ENCODE peak calls at places on chromosome 16, in five cellular contexts. One of them, this sample, is unnamed.
A peak's percentile ranks its signal among the peaks of the same experiment; 100 is the strongest.

GRCh38 chr16:58128721-58129096 is 472 bp downstream of the CFAP20 start:
- DNase-seq in lung: no peak
- DNase-seq in hepatocyte: peak; percentile 47
- DNase-seq in cardiac fibroblast: no peak
- DNase-seq in HL-60: no peak
- DNase-seq in this sample: no peak

GRCh38 chr16:77842468-77842867 is 54.1 kb downstream of the VAT1L start:
- DNase-seq in lung: no peak
- DNase-seq in cardiac fibroblast: no peak
- DNase-seq in HL-60: no peak
- DNase-seq in hepatocyte: no peak
- DNase-seq in this sample: no peak

GRCh38 chr16:316741-317464 is 33.9 kb downstream of the PDIA2 start:
- DNase-seq in cardiac fibroblast: no peak
- DNase-seq in HL-60: no peak
- DNase-seq in hepatocyte: no peak
- DNase-seq in lung: no peak
- DNase-seq in this sample: no peak

GRCh38 chr16:68425498-68426354 is 22.6 kb downstream of the SMPD3 start:
- DNase-seq in hepatocyte: no peak
- DNase-seq in cardiac fibroblast: no peak
- DNase-seq in HL-60: no peak
- DNase-seq in lung: no peak
- DNase-seq in this sample: no peak

GRCh38 chr16:58684001-58684353 is 593 bp downstream of the SLC38A7 start:
- DNase-seq in hepatocyte: peak; percentile 32
- DNase-seq in lung: no peak
- DNase-seq in HL-60: no peak
- DNase-seq in cardiac fibroblast: peak; percentile 41
- DNase-seq in this sample: no peak

GRCh38 chr16:27240948-27241531 is 27.5 kb downstream of the NSMCE1 start:
- DNase-seq in lung: no peak
- DNase-seq in hepatocyte: no peak
- DNase-seq in HL-60: no peak
- DNase-seq in cardiac fibroblast: peak; percentile 71
- DNase-seq in this sample: no peak

GRCh38 chr16:50683689-50684374 is 2.7 kb upstream of the SNX20 start:
- DNase-seq in hepatocyte: no peak
- DNase-seq in cardiac fibroblast: no peak
- DNase-seq in lung: no peak
- DNase-seq in HL-60: peak; percentile 92
- DNase-seq in this sample: no peak

GRCh38 chr16:68374961-68375660 is 64.3 kb downstream of the PRMT7 start:
- DNase-seq in cardiac fibroblast: no peak
- DNase-seq in hepatocyte: no peak
- DNase-seq in HL-60: no peak
- DNase-seq in lung: no peak
- DNase-seq in this sample: no peak

GRCh38 chr16:51053805-51054204 is 97.3 kb downstream of the SALL1 start:
- DNase-seq in HL-60: no peak
- DNase-seq in cardiac fibroblast: no peak
- DNase-seq in lung: no peak
- DNase-seq in hepatocyte: no peak
- DNase-seq in this sample: no peak

GRCh38 chr16:85861095-85861825 is 37.7 kb upstream of the IRF8 start:
- DNase-seq in lung: no peak
- DNase-seq in hepatocyte: no peak
- DNase-seq in cardiac fibroblast: no peak
- DNase-seq in HL-60: no peak
- DNase-seq in this sample: no peak

GRCh38 chr16:84153660-84154214 is 8.6 kb downstream of the DNAAF1 start:
- DNase-seq in cardiac fibroblast: no peak
- DNase-seq in HL-60: no peak
- DNase-seq in lung: no peak
- DNase-seq in hepatocyte: no peak
- DNase-seq in this sample: no peak

GRCh38 chr16:72271841-72272240 is 99.9 kb upstream of the PMFBP1 start:
- DNase-seq in lung: no peak
- DNase-seq in HL-60: no peak
- DNase-seq in hepatocyte: no peak
- DNase-seq in cardiac fibroblast: no peak
- DNase-seq in this sample: no peak

GRCh38 chr16:2053897-2054296 is 6.1 kb downstream of the TSC2 start:
- DNase-seq in HL-60: no peak
- DNase-seq in hepatocyte: no peak
- DNase-seq in lung: no peak
- DNase-seq in cardiac fibroblast: no peak
- DNase-seq in this sample: no peak

GRCh38 chr16:2056681-2057407 is 9.1 kb downstream of the TSC2 start:
- DNase-seq in cardiac fibroblast: no peak
- DNase-seq in HL-60: no peak
- DNase-seq in lung: no peak
- DNase-seq in hepatocyte: no peak
- DNase-seq in this sample: no peak

GRCh38 chr16:2053211-2053610 is 5.4 kb downstream of the TSC2 start:
- DNase-seq in HL-60: no peak
- DNase-seq in cardiac fibroblast: no peak
- DNase-seq in lung: no peak
- DNase-seq in hepatocyte: no peak
- DNase-seq in this sample: no peak

GRCh38 chr16:2056077-2056476 is 8.3 kb downstream of the TSC2 start:
- DNase-seq in cardiac fibroblast: peak; percentile 18
- DNase-seq in lung: no peak
- DNase-seq in HL-60: no peak
- DNase-seq in hepatocyte: no peak
- DNase-seq in this sample: no peak

GRCh38 chr16:2054543-2055245 is 6.9 kb downstream of the TSC2 start:
- DNase-seq in lung: no peak
- DNase-seq in hepatocyte: no peak
- DNase-seq in cardiac fibroblast: no peak
- DNase-seq in HL-60: no peak
- DNase-seq in this sample: no peak
- H3K4me3 ChIP-seq in lung: no peak overlapping the region
- H3K4me3 ChIP-seq in hepatocyte: no peak overlapping the region
- H3K4me3 ChIP-seq in cardiac fibroblast: no peak overlapping the region
- H3K4me3 ChIP-seq in HL-60: no peak overlapping the region
- H3K4me3 ChIP-seq in this sample: no peak overlapping the region

GRCh38 chr16:67345401-67345800 is 18.8 kb downstream of the LRRC36 start:
- DNase-seq in HL-60: no peak
- DNase-seq in lung: no peak
- DNase-seq in hepatocyte: no peak
- DNase-seq in cardiac fibroblast: no peak
- DNase-seq in this sample: no peak
- H3K4me3 ChIP-seq in HL-60: no peak overlapping the region
- H3K4me3 ChIP-seq in lung: no peak overlapping the region
- H3K4me3 ChIP-seq in hepatocyte: no peak overlapping the region
- H3K4me3 ChIP-seq in cardiac fibroblast: no peak overlapping the region
- H3K4me3 ChIP-seq in this sample: no peak overlapping the region

GRCh38 chr16:4615389-4616046 is 830 bp upstream of the UBALD1 start:
- DNase-seq in HL-60: no peak
- DNase-seq in hepatocyte: no peak
- DNase-seq in lung: no peak
- DNase-seq in cardiac fibroblast: no peak
- DNase-seq in this sample: peak; percentile 52
- H3K4me3 ChIP-seq in HL-60: peak overlapping the region; percentile 13
- H3K4me3 ChIP-seq in hepatocyte: no peak overlapping the region
- H3K4me3 ChIP-seq in lung: no peak overlapping the region
- H3K4me3 ChIP-seq in cardiac fibroblast: peak overlapping the region; percentile 80
- H3K4me3 ChIP-seq in this sample: peak overlapping the region; percentile 95

DNA sequence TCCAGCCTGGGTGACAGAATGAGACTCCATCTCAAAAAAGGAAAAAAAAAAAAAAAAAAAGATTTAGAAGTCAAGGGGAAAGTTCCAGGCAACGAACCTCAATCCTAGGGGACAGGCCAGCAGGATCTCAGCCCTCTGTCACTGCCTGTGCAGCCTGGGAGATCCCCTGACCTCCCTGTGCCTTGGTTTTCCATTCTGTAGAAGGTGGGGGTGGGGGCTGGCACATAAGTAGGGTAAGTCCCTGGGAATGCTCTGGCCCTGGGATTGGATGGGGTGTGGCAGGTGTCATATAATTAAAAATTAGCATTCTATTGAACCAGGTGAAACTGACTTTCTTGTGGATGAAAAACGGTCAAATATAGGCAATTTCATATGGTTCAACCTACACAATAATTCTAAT is 90.5 kb downstream of the C16orf78 start:
- DNase-seq in hepatocyte: no peak
- DNase-seq in lung: no peak
- DNase-seq in HL-60: no peak
- DNase-seq in cardiac fibroblast: no peak
- DNase-seq in this sample: peak; percentile 10
- H3K4me3 ChIP-seq in hepatocyte: no peak overlapping the region
- H3K4me3 ChIP-seq in lung: no peak overlapping the region
- H3K4me3 ChIP-seq in HL-60: no peak overlapping the region
- H3K4me3 ChIP-seq in cardiac fibroblast: no peak overlapping the region
- H3K4me3 ChIP-seq in this sample: no peak overlapping the region